ENCODE peak calls at places on chromosomes 7 and 10, in eight cellular contexts. One of them, this sample, is unnamed.
A peak's percentile ranks its signal among the peaks of the same experiment; 100 is the strongest.

GRCh38 chr10:53025172-53025651 is 252.6 kb upstream of the MBL2 start:
- DNase-seq in AG09309: no peak
- DNase-seq in Panc1: no peak
- DNase-seq in gastrocnemius medialis: no peak
- DNase-seq in cardiac fibroblast: peak; percentile 10
- DNase-seq in IMR-90: peak; percentile 21
- DNase-seq in GM12865: no peak
- DNase-seq in choroid plexus epithelial cell: peak; percentile 48
- DNase-seq in this sample: no peak

GRCh38 chr7:11343818-11344413 is 370.2 kb downstream of the PHF14 start:
- DNase-seq in Panc1: peak; percentile 46
- DNase-seq in GM12865: peak; percentile 52
- DNase-seq in choroid plexus epithelial cell: peak; percentile 60
- DNase-seq in cardiac fibroblast: peak; percentile 62
- DNase-seq in gastrocnemius medialis: no peak
- DNase-seq in IMR-90: peak; percentile 26
- DNase-seq in AG09309: no peak
- DNase-seq in this sample: peak; percentile 44

GRCh38 chr7:157445246-157445955 is 108.6 kb downstream of the DNAJB6 start:
- DNase-seq in Panc1: no peak
- DNase-seq in cardiac fibroblast: no peak
- DNase-seq in gastrocnemius medialis: no peak
- DNase-seq in GM12865: no peak
- DNase-seq in IMR-90: no peak
- DNase-seq in AG09309: no peak
- DNase-seq in choroid plexus epithelial cell: no peak
- DNase-seq in this sample: no peak

GRCh38 chr7:77348371-77348813 is 67.8 kb downstream of the GSAP start:
- DNase-seq in IMR-90: peak; percentile 82
- DNase-seq in choroid plexus epithelial cell: peak; percentile 92
- DNase-seq in gastrocnemius medialis: no peak
- DNase-seq in cardiac fibroblast: peak; percentile 95
- DNase-seq in Panc1: no peak
- DNase-seq in AG09309: peak; percentile 40
- DNase-seq in GM12865: no peak
- DNase-seq in this sample: peak; percentile 61

GRCh38 chr10:130575756-130576285 is 439.6 kb downstream of the GLRX3 start:
- DNase-seq in AG09309: no peak
- DNase-seq in GM12865: no peak
- DNase-seq in cardiac fibroblast: no peak
- DNase-seq in Panc1: no peak
- DNase-seq in IMR-90: no peak
- DNase-seq in choroid plexus epithelial cell: no peak
- DNase-seq in gastrocnemius medialis: no peak
- DNase-seq in this sample: no peak

GRCh38 chr10:43202224-43202656 is 64.0 kb downstream of the CSGALNACT2 start:
- DNase-seq in AG09309: no peak
- DNase-seq in IMR-90: no peak
- DNase-seq in cardiac fibroblast: peak; percentile 26
- DNase-seq in Panc1: no peak
- DNase-seq in gastrocnemius medialis: no peak
- DNase-seq in choroid plexus epithelial cell: peak; percentile 17
- DNase-seq in GM12865: peak; percentile 51
- DNase-seq in this sample: peak; percentile 32

GRCh38 chr7:141685285-141686035 is 16.5 kb downstream of the DENND11 start:
- DNase-seq in cardiac fibroblast: no peak
- DNase-seq in choroid plexus epithelial cell: no peak
- DNase-seq in IMR-90: no peak
- DNase-seq in AG09309: no peak
- DNase-seq in Panc1: no peak
- DNase-seq in GM12865: no peak
- DNase-seq in gastrocnemius medialis: peak; percentile 39
- DNase-seq in this sample: no peak

GRCh38 chr7:122885583-122886356 is 490 bp downstream of the CADPS2 start:
- DNase-seq in cardiac fibroblast: peak; percentile 62
- DNase-seq in GM12865: peak; percentile 28
- DNase-seq in AG09309: no peak
- DNase-seq in IMR-90: no peak
- DNase-seq in gastrocnemius medialis: no peak
- DNase-seq in choroid plexus epithelial cell: peak; percentile 60
- DNase-seq in Panc1: no peak
- DNase-seq in this sample: peak; percentile 36

GRCh38 chr10:122391875-122392274 is 17.4 kb downstream of the PLEKHA1 start:
- DNase-seq in Panc1: no peak
- DNase-seq in IMR-90: no peak
- DNase-seq in gastrocnemius medialis: no peak
- DNase-seq in cardiac fibroblast: no peak
- DNase-seq in choroid plexus epithelial cell: no peak
- DNase-seq in AG09309: no peak
- DNase-seq in GM12865: no peak
- DNase-seq in this sample: no peak

GRCh38 chr10:14379556-14380330 is 49.0 kb upstream of the FRMD4A start:
- DNase-seq in choroid plexus epithelial cell: no peak
- DNase-seq in GM12865: no peak
- DNase-seq in cardiac fibroblast: no peak
- DNase-seq in gastrocnemius medialis: no peak
- DNase-seq in AG09309: no peak
- DNase-seq in Panc1: no peak
- DNase-seq in IMR-90: no peak
- DNase-seq in this sample: no peak

GRCh38 chr10:58782876-58783859 is 270.5 kb downstream of the BICC1 start:
- DNase-seq in choroid plexus epithelial cell: peak; percentile 68
- DNase-seq in IMR-90: peak; percentile 25
- DNase-seq in Panc1: no peak
- DNase-seq in GM12865: no peak
- DNase-seq in gastrocnemius medialis: peak; percentile 21
- DNase-seq in cardiac fibroblast: peak; percentile 58
- DNase-seq in AG09309: peak; percentile 55
- DNase-seq in this sample: no peak

GRCh38 chr7:3162286-3162685 is 118.6 kb upstream of the CARD11 start:
- DNase-seq in AG09309: no peak
- DNase-seq in IMR-90: peak; percentile 7
- DNase-seq in gastrocnemius medialis: no peak
- DNase-seq in Panc1: no peak
- DNase-seq in choroid plexus epithelial cell: peak; percentile 46
- DNase-seq in GM12865: peak; percentile 14
- DNase-seq in cardiac fibroblast: peak; percentile 43
- DNase-seq in this sample: no peak
- TF ChIP-seq CTCF in AG09309: no peak
- TF ChIP-seq CTCF in IMR-90: no peak
- TF ChIP-seq CTCF in gastrocnemius medialis: no peak
- TF ChIP-seq CTCF in Panc1: no peak
- TF ChIP-seq CTCF in choroid plexus epithelial cell: peak; percentile 50
- TF ChIP-seq CTCF in GM12865: no peak
- TF ChIP-seq CTCF in cardiac fibroblast: peak; percentile 32
- TF ChIP-seq CTCF in this sample: no peak

DNA sequence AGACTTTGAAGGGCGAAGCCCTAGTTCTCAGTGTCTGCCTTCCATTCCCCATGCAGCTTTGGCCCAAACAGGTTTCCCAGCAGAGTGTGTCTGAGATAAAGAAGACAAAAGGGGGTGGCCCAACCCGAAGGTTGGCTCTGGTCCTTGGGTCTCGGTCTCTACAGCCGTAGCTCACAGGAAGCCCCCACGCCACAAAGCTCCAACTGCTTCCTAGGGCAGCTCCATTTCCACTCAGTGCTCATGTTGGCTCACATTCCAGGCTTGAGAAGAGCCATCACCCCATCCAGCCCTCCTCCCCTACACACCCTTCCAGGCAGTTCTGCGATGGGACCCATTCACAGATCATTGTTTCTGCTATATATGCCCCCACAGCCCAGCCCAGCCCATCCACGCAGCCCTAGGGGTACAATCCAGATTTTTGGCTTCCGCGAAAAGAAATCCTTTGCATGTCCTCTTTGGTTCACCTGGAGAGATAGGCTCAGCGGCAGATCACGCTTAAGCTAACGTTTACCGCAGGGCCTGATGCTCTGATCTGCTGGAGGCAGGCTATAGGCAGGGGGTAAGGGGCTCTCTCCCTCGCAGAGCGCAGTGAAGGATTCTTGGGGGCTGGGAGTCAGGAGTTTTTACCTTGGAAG is 6.2 kb upstream of the HOXA11 start:
- DNase-seq in gastrocnemius medialis: no peak
- DNase-seq in choroid plexus epithelial cell: no peak
- DNase-seq in Panc1: no peak
- DNase-seq in cardiac fibroblast: no peak
- DNase-seq in IMR-90: no peak
- DNase-seq in GM12865: no peak
- DNase-seq in AG09309: no peak
- DNase-seq in this sample: no peak
- H3K4me3 ChIP-seq in gastrocnemius medialis: peak overlapping the region; percentile 57
- H3K4me3 ChIP-seq in choroid plexus epithelial cell: no peak overlapping the region
- H3K4me3 ChIP-seq in Panc1: no peak overlapping the region
- H3K4me3 ChIP-seq in cardiac fibroblast: no peak overlapping the region
- H3K4me3 ChIP-seq in IMR-90: no peak overlapping the region
- H3K4me3 ChIP-seq in GM12865: no peak overlapping the region
- H3K4me3 ChIP-seq in AG09309: peak overlapping the region; percentile 65
- H3K4me3 ChIP-seq in this sample: no peak overlapping the region

GRCh38 chr7:26365077-26365896 is 73.6 kb downstream of the SNX10 start:
- DNase-seq in Panc1: peak; percentile 69
- DNase-seq in cardiac fibroblast: peak; percentile 81
- DNase-seq in GM12865: peak; percentile 92
- DNase-seq in choroid plexus epithelial cell: peak; percentile 88
- DNase-seq in gastrocnemius medialis: peak; percentile 32
- DNase-seq in AG09309: peak; percentile 41
- DNase-seq in IMR-90: peak; percentile 77
- DNase-seq in this sample: peak; percentile 78

GRCh38 chr7:26369519-26370385 is 78.1 kb downstream of the SNX10 start:
- DNase-seq in gastrocnemius medialis: no peak
- DNase-seq in AG09309: peak; percentile 1
- DNase-seq in choroid plexus epithelial cell: peak; percentile 66
- DNase-seq in cardiac fibroblast: peak; percentile 64
- DNase-seq in IMR-90: peak; percentile 43
- DNase-seq in GM12865: peak; percentile 48
- DNase-seq in Panc1: no peak
- DNase-seq in this sample: peak; percentile 52

GRCh38 chr7:26367219-26367711 is 75.6 kb downstream of the SNX10 start:
- DNase-seq in cardiac fibroblast: no peak
- DNase-seq in choroid plexus epithelial cell: no peak
- DNase-seq in GM12865: no peak
- DNase-seq in IMR-90: no peak
- DNase-seq in Panc1: no peak
- DNase-seq in gastrocnemius medialis: no peak
- DNase-seq in AG09309: no peak
- DNase-seq in this sample: no peak

GRCh38 chr7:26365897-26366267 is 74.2 kb downstream of the SNX10 start:
- DNase-seq in cardiac fibroblast: no peak
- DNase-seq in IMR-90: no peak
- DNase-seq in Panc1: no peak
- DNase-seq in GM12865: no peak
- DNase-seq in choroid plexus epithelial cell: no peak
- DNase-seq in gastrocnemius medialis: no peak
- DNase-seq in AG09309: no peak
- DNase-seq in this sample: no peak

GRCh38 chr7:26368542-26368941 is 76.9 kb downstream of the SNX10 start:
- DNase-seq in AG09309: no peak
- DNase-seq in IMR-90: peak; percentile 23
- DNase-seq in choroid plexus epithelial cell: peak; percentile 6
- DNase-seq in GM12865: no peak
- DNase-seq in cardiac fibroblast: no peak
- DNase-seq in Panc1: no peak
- DNase-seq in gastrocnemius medialis: no peak
- DNase-seq in this sample: no peak
- TF ChIP-seq CTCF in AG09309: no peak
- TF ChIP-seq CTCF in IMR-90: no peak
- TF ChIP-seq CTCF in choroid plexus epithelial cell: no peak
- TF ChIP-seq CTCF in GM12865: no peak
- TF ChIP-seq CTCF in cardiac fibroblast: no peak
- TF ChIP-seq CTCF in Panc1: peak; percentile 10
- TF ChIP-seq CTCF in gastrocnemius medialis: no peak
- TF ChIP-seq CTCF in this sample: no peak

GRCh38 chr7:158976468-158976848 is 120.1 kb downstream of the DYNC2I1 start:
- DNase-seq in AG09309: no peak
- DNase-seq in choroid plexus epithelial cell: no peak
- DNase-seq in Panc1: no peak
- DNase-seq in IMR-90: no peak
- DNase-seq in GM12865: peak; percentile 34
- DNase-seq in gastrocnemius medialis: no peak
- DNase-seq in cardiac fibroblast: no peak
- DNase-seq in this sample: no peak
- H3K4me3 ChIP-seq in AG09309: no peak overlapping the region
- H3K4me3 ChIP-seq in choroid plexus epithelial cell: peak overlapping the region; percentile 55
- H3K4me3 ChIP-seq in Panc1: peak overlapping the region; percentile 39
- H3K4me3 ChIP-seq in IMR-90: no peak overlapping the region
- H3K4me3 ChIP-seq in GM12865: peak overlapping the region; percentile 60
- H3K4me3 ChIP-seq in gastrocnemius medialis: no peak overlapping the region
- H3K4me3 ChIP-seq in cardiac fibroblast: peak overlapping the region; percentile 32
- H3K4me3 ChIP-seq in this sample: no peak overlapping the region

DNA sequence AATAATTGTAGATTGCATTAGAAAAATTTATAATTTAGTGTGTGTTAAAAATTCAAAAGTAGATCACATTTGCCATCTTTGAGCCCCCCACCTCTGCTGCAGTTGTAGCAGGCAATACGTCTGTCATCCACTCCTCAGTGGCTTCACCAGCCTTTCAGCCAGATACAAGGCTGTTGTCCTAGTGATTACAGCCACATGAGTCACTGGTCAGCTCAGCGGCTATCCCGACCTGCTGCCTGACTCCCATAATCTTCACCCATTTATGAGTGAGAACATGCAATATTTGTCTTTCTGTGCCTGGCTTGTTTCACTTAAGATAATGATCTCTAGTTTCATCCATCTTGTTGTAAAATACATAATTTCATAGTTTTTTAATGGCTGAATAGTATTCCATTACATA is 9.2 kb downstream of the OR2A5 start:
- DNase-seq in Panc1: peak; percentile 25
- DNase-seq in choroid plexus epithelial cell: peak; percentile 68
- DNase-seq in IMR-90: no peak
- DNase-seq in AG09309: no peak
- DNase-seq in GM12865: no peak
- DNase-seq in gastrocnemius medialis: no peak
- DNase-seq in cardiac fibroblast: peak; percentile 65
- DNase-seq in this sample: no peak
- TF ChIP-seq CTCF in Panc1: no peak
- TF ChIP-seq CTCF in choroid plexus epithelial cell: no peak
- TF ChIP-seq CTCF in IMR-90: no peak
- TF ChIP-seq CTCF in AG09309: no peak
- TF ChIP-seq CTCF in GM12865: no peak
- TF ChIP-seq CTCF in gastrocnemius medialis: no peak
- TF ChIP-seq CTCF in cardiac fibroblast: no peak
- TF ChIP-seq CTCF in this sample: no peak

GRCh38 chr10:70459061-70459770 is 17.7 kb upstream of the NODAL start:
- DNase-seq in choroid plexus epithelial cell: no peak
- DNase-seq in AG09309: no peak
- DNase-seq in IMR-90: no peak
- DNase-seq in cardiac fibroblast: no peak
- DNase-seq in Panc1: no peak
- DNase-seq in GM12865: no peak
- DNase-seq in gastrocnemius medialis: no peak
- DNase-seq in this sample: no peak
- H3K4me3 ChIP-seq in choroid plexus epithelial cell: no peak overlapping the region
- H3K4me3 ChIP-seq in AG09309: no peak overlapping the region
- H3K4me3 ChIP-seq in IMR-90: no peak overlapping the region
- H3K4me3 ChIP-seq in cardiac fibroblast: no peak overlapping the region
- H3K4me3 ChIP-seq in Panc1: no peak overlapping the region
- H3K4me3 ChIP-seq in GM12865: no peak overlapping the region
- H3K4me3 ChIP-seq in gastrocnemius medialis: peak overlapping the region; percentile 56
- H3K4me3 ChIP-seq in this sample: no peak overlapping the region

DNA sequence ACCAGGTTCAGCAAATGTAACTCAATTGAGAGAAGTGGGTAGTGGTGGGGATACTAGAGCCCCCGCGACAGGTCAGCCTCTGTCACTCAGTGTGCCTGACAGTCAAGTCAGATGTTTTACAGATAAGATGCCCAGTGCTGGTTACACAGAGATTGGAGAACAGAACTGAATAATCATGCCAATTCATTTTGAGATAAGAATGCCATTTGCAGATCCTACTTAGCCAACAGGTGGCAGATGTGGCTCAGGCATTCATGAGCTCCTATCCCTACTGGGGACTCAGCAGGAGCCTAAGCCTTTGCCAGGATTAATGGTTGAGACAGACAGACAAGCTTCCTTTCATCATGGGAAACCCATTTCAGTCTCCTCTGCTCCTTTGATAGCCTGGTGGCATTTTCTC is 137.8 kb downstream of the MAPK8 start:
- DNase-seq in IMR-90: peak; percentile 51
- DNase-seq in Panc1: no peak
- DNase-seq in GM12865: peak; percentile 15
- DNase-seq in gastrocnemius medialis: no peak
- DNase-seq in choroid plexus epithelial cell: peak; percentile 77
- DNase-seq in AG09309: peak; percentile 10
- DNase-seq in cardiac fibroblast: peak; percentile 22
- DNase-seq in this sample: peak; percentile 72
- TF ChIP-seq CTCF in IMR-90: peak; percentile 33
- TF ChIP-seq CTCF in Panc1: no peak
- TF ChIP-seq CTCF in GM12865: peak; percentile 6
- TF ChIP-seq CTCF in gastrocnemius medialis: no peak
- TF ChIP-seq CTCF in choroid plexus epithelial cell: peak; percentile 57
- TF ChIP-seq CTCF in AG09309: peak; percentile 22
- TF ChIP-seq CTCF in cardiac fibroblast: no peak
- TF ChIP-seq CTCF in this sample: peak; percentile 73

This sample was measured in epithelial cell of esophagus.